ENCODE peak calls at places on chromosome X, in seven cellular contexts. One of them, this sample, is unnamed.

GRCh38 chrX:39682778-39683177 is 415.0 kb downstream of the BCOR start:
- DNase-seq in stromal cell of bone marrow: no peak
- DNase-seq in SJSA1: no peak
- DNase-seq in CMK: no peak
- DNase-seq in AG09309: no peak
- DNase-seq in central memory CD4-positive, alpha-beta T cell: no peak
- DNase-seq in activated T-helper 1 cell treated with Interleukin-2 at 50 U/mL for 16 hours: no peak
- DNase-seq in this sample: no peak

GRCh38 chrX:39642071-39642470 is 455.7 kb downstream of the BCOR start:
- DNase-seq in AG09309: no peak
- DNase-seq in central memory CD4-positive, alpha-beta T cell: no peak
- DNase-seq in SJSA1: no peak
- DNase-seq in CMK: no peak
- DNase-seq in stromal cell of bone marrow: no peak
- DNase-seq in activated T-helper 1 cell treated with Interleukin-2 at 50 U/mL for 16 hours: no peak
- DNase-seq in this sample: no peak

GRCh38 chrX:120790552-120790951 is 85.1 kb downstream of the CT47B1 start:
- DNase-seq in central memory CD4-positive, alpha-beta T cell: no peak
- DNase-seq in CMK: no peak
- DNase-seq in activated T-helper 1 cell treated with Interleukin-2 at 50 U/mL for 16 hours: no peak
- DNase-seq in stromal cell of bone marrow: no peak
- DNase-seq in SJSA1: no peak
- DNase-seq in AG09309: no peak
- DNase-seq in this sample: no peak

GRCh38 chrX:53253293-53254020 is 27.9 kb downstream of the IQSEC2 start:
- DNase-seq in stromal cell of bone marrow: no peak
- DNase-seq in CMK: no peak
- DNase-seq in SJSA1: no peak
- DNase-seq in central memory CD4-positive, alpha-beta T cell: no peak
- DNase-seq in activated T-helper 1 cell treated with Interleukin-2 at 50 U/mL for 16 hours: no peak
- DNase-seq in AG09309: no peak
- DNase-seq in this sample: no peak

GRCh38 chrX:48972214-48973164 is 845 bp upstream of the KCND1 start:
- DNase-seq in SJSA1: peak; percentile 23
- DNase-seq in central memory CD4-positive, alpha-beta T cell: no peak
- DNase-seq in activated T-helper 1 cell treated with Interleukin-2 at 50 U/mL for 16 hours: no peak
- DNase-seq in AG09309: no peak
- DNase-seq in CMK: no peak
- DNase-seq in stromal cell of bone marrow: peak; percentile 18
- DNase-seq in this sample: peak; percentile 54

GRCh38 chrX:13376857-13377441 is 57.1 kb upstream of the ATXN3L start:
- DNase-seq in CMK: no peak
- DNase-seq in stromal cell of bone marrow: peak; percentile 98
- DNase-seq in activated T-helper 1 cell treated with Interleukin-2 at 50 U/mL for 16 hours: no peak
- DNase-seq in AG09309: peak; percentile 98
- DNase-seq in central memory CD4-positive, alpha-beta T cell: no peak
- DNase-seq in SJSA1: peak; percentile 60
- DNase-seq in this sample: no peak

GRCh38 chrX:154490021-154490413 is 412 bp downstream of the SLC10A3 start:
- DNase-seq in stromal cell of bone marrow: peak; percentile 31
- DNase-seq in central memory CD4-positive, alpha-beta T cell: no peak
- DNase-seq in CMK: no peak
- DNase-seq in activated T-helper 1 cell treated with Interleukin-2 at 50 U/mL for 16 hours: no peak
- DNase-seq in AG09309: no peak
- DNase-seq in SJSA1: peak; percentile 55
- DNase-seq in this sample: peak; percentile 16

GRCh38 chrX:150361777-150362351 is 1.3 kb upstream of the MAMLD1 start:
- DNase-seq in SJSA1: peak; percentile 16
- DNase-seq in stromal cell of bone marrow: no peak
- DNase-seq in central memory CD4-positive, alpha-beta T cell: no peak
- DNase-seq in activated T-helper 1 cell treated with Interleukin-2 at 50 U/mL for 16 hours: no peak
- DNase-seq in AG09309: no peak
- DNase-seq in CMK: no peak
- DNase-seq in this sample: peak; percentile 23

GRCh38 chrX:24550166-24550565 is 85.1 kb downstream of the PDK3 start:
- DNase-seq in stromal cell of bone marrow: no peak
- DNase-seq in central memory CD4-positive, alpha-beta T cell: no peak
- DNase-seq in CMK: no peak
- DNase-seq in SJSA1: no peak
- DNase-seq in activated T-helper 1 cell treated with Interleukin-2 at 50 U/mL for 16 hours: no peak
- DNase-seq in AG09309: no peak
- DNase-seq in this sample: no peak

GRCh38 chrX:10615931-10616780 is 4.2 kb downstream of the MID1 start:
- DNase-seq in central memory CD4-positive, alpha-beta T cell: no peak
- DNase-seq in activated T-helper 1 cell treated with Interleukin-2 at 50 U/mL for 16 hours: no peak
- DNase-seq in SJSA1: peak; percentile 17
- DNase-seq in AG09309: no peak
- DNase-seq in stromal cell of bone marrow: no peak
- DNase-seq in CMK: no peak
- DNase-seq in this sample: peak; percentile 67

GRCh38 chrX:98795636-98796035 is 1614.4 kb downstream of the PCDH19 start:
- DNase-seq in AG09309: no peak
- DNase-seq in SJSA1: no peak
- DNase-seq in central memory CD4-positive, alpha-beta T cell: no peak
- DNase-seq in stromal cell of bone marrow: peak; percentile 57
- DNase-seq in activated T-helper 1 cell treated with Interleukin-2 at 50 U/mL for 16 hours: no peak
- DNase-seq in CMK: no peak
- DNase-seq in this sample: peak; percentile 0

GRCh38 chrX:132092439-132093065 is 35.3 kb downstream of the FRMD7 start:
- DNase-seq in stromal cell of bone marrow: peak; percentile 71
- DNase-seq in SJSA1: peak; percentile 4
- DNase-seq in AG09309: peak; percentile 31
- DNase-seq in activated T-helper 1 cell treated with Interleukin-2 at 50 U/mL for 16 hours: peak; percentile 1
- DNase-seq in CMK: no peak
- DNase-seq in central memory CD4-positive, alpha-beta T cell: peak; percentile 36
- DNase-seq in this sample: peak; percentile 37

GRCh38 chrX:15128838-15129237 is 141.0 kb downstream of the ASB9 start:
- DNase-seq in AG09309: no peak
- DNase-seq in CMK: no peak
- DNase-seq in stromal cell of bone marrow: no peak
- DNase-seq in activated T-helper 1 cell treated with Interleukin-2 at 50 U/mL for 16 hours: no peak
- DNase-seq in central memory CD4-positive, alpha-beta T cell: no peak
- DNase-seq in SJSA1: no peak
- DNase-seq in this sample: no peak